ENCODE peak calls at places on chromosomes 4 and X, in six cellular contexts. P, A, O, C, V and M are unnamed samples. For H3K9me3, the result is how much of the 10 kb centered on the place peaks cover.

GRCh38 chr4:54683616-54684346 is 26.0 kb downstream of the KIT start:
- DNase-seq in P (no peak), V (no peak), O (peak), A (no peak), C (peak), M (no peak)

GRCh38 chrX:67725471-67725870 is 181.7 kb downstream of the AR start:
- DNase-seq in P (no peak), A (no peak), V (no peak), O (no peak), C (no peak), M (no peak)

GRCh38 chr4:166421556-166422156 is 548.6 kb downstream of the TLL1 start:
- DNase-seq in C (no peak), O (no peak), A (no peak), V (no peak), P (peak), M (no peak)

GRCh38 chr4:81786063-81786763 is 314.5 kb upstream of the RASGEF1B start:
- DNase-seq in V (peak), C (no peak), P (no peak), O (no peak), A (no peak), M (peak)

GRCh38 chr4:4440333-4441061 is 53.6 kb downstream of the NSG1 start:
- DNase-seq in P (no peak), V (no peak), O (peak), A (no peak), C (no peak), M (no peak)

GRCh38 chr4:52173470-52174055 is 122.5 kb downstream of the SPATA18 start:
- DNase-seq in C (no peak), V (no peak), P (peak), A (no peak), O (no peak), M (peak)

GRCh38 chr4:111992604-111993151 is 152.6 kb upstream of the FAM241A start:
- DNase-seq in O (no peak), P (no peak), C (no peak), V (no peak), A (no peak), M (no peak)

GRCh38 chr4:119632216-119632615 is 3.6 kb upstream of the PDE5A start:
- DNase-seq in C (no peak), V (no peak), O (no peak), P (no peak), A (no peak), M (no peak)

GRCh38 chr4:170097681-170098080 is 7.9 kb upstream of the AADAT start:
- DNase-seq in C (no peak), O (no peak), A (no peak), P (no peak), V (no peak), M (no peak)

GRCh38 chrX:24672701-24673190 is 21.0 kb upstream of the POLA1 start:
- DNase-seq in A (no peak), O (peak), V (peak), C (no peak), P (no peak), M (no peak)

GRCh38 chr4:150769235-150769634 is 187.3 kb downstream of the MAB21L2 start:
- DNase-seq in A (no peak), V (peak), P (no peak), C (no peak), O (no peak), M (no peak)

GRCh38 chrX:110987292-110987691 is 108.7 kb upstream of the PAK3 start:
- DNase-seq in A (no peak), O (peak), P (no peak), V (no peak), C (no peak), M (no peak)

GRCh38 chr4:55321707-55322264 is 24.3 kb upstream of the SRD5A3 start:
- DNase-seq in O (peak), V (peak), P (peak), C (no peak), A (no peak), M (peak)

GRCh38 chrX:69024287-69024686 is 141.0 kb downstream of the PJA1 start:
- DNase-seq in P (no peak), V (no peak), C (no peak), O (peak), A (peak), M (no peak)

GRCh38 chrX:103356897-103357296 is 591 bp downstream of the TCEAL9 start:
- DNase-seq in A (peak), C (no peak), O (peak), P (peak), V (peak), M (peak)

GRCh38 chr4:114780205-114780604 is 181.6 kb downstream of the UGT8 start:
- DNase-seq in A (no peak), C (no peak), P (no peak), V (no peak), O (peak), M (no peak)

GRCh38 chr4:52299120-52299519 is 248.0 kb downstream of the SPATA18 start:
- DNase-seq in O (no peak), P (no peak), V (no peak), C (no peak), A (no peak), M (no peak)

GRCh38 chr4:107391630-107392028 is 328.4 kb downstream of the PAPSS1 start:
- DNase-seq in V (no peak), A (no peak), O (no peak), P (no peak), C (no peak), M (no peak)

GRCh38 chr4:103719320-103720204 is at the start of gene TACR3:
- DNase-seq in A (peak), V (no peak), P (no peak), C (no peak), O (peak), M (no peak)

GRCh38 chr4:6614701-6615230 is 25.7 kb upstream of the MRFAP1 start:
- DNase-seq in P (no peak), A (no peak), O (no peak), V (no peak), C (no peak), M (no peak)

GRCh38 chrX:48904180-48904579 is 6.5 kb downstream of the PQBP1 start:
- DNase-seq in C (no peak), A (no peak), O (no peak), V (no peak), P (no peak), M (no peak)

GRCh38 chrX:48902776-48903175 is 5.0 kb downstream of the PQBP1 start:
- DNase-seq in C (no peak), P (no peak), V (no peak), A (no peak), O (no peak), M (no peak)

GRCh38 chrX:48903290-48903689 is 5.6 kb downstream of the PQBP1 start:
- DNase-seq in V (no peak), O (no peak), C (no peak), A (no peak), P (no peak), M (no peak)

GRCh38 chrX:48901069-48901468 is 3.3 kb downstream of the PQBP1 start:
- DNase-seq in C (no peak), A (no peak), P (no peak), O (no peak), V (no peak), M (no peak)

GRCh38 chrX:48902135-48902534 is 4.4 kb downstream of the PQBP1 start:
- DNase-seq in V (no peak), A (no peak), O (no peak), P (no peak), C (no peak), M (no peak)
- H3K4me3 ChIP-seq in V (no peak), A (no peak), O (no peak), P (no peak), C (no peak), M (no peak)

DNA sequence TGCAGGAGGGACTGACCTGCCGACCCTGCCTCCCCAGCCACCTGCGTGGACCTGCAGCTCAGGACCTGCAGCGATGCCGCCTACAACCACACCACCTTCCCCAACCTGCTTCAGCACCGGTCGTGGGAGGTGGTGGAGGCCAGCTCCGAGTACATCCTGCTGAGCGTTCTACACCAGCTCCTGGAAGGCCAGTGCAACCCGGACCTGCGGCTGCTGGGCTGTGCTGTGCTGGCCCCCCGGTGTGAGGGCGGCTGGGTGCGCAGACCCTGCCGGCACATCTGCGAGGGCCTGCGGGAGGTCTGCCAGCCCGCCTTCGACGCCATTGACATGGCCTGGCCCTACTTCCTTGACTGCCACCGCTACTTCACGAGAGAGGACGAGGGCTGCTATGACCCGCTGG is 8.5 kb downstream of the CPZ start:
- DNase-seq in O (no peak), A (peak), P (no peak), C (no peak), V (no peak), M (no peak)
- H3K9me3 ChIP-seq in O (under half), A (under half), P (under half), C (under half), V (under half), M (under half)

GRCh38 chr4:23888421-23889319 is 1.2 kb downstream of the PPARGC1A start:
- DNase-seq in V (no peak), C (no peak), O (peak), A (no peak), P (peak), M (peak)
- H3K4me3 ChIP-seq in V (peak), C (no peak), O (peak), A (peak), P (peak), M (peak)

GRCh38 chr4:92257931-92258857 is 45.6 kb upstream of the GRID2 start:
- DNase-seq in P (no peak), C (no peak), V (no peak), A (no peak), O (no peak), M (no peak)

GRCh38 chr4:92253550-92253949 is 50.2 kb upstream of the GRID2 start:
- DNase-seq in P (no peak), A (no peak), O (peak), C (no peak), V (no peak), M (no peak)

GRCh38 chr4:92253986-92254671 is 49.6 kb upstream of the GRID2 start:
- DNase-seq in O (peak), C (no peak), P (no peak), A (no peak), V (no peak), M (no peak)

GRCh38 chr4:92254767-92255442 is 48.9 kb upstream of the GRID2 start:
- DNase-seq in A (peak), P (no peak), C (no peak), O (peak), V (no peak), M (no peak)

DNA sequence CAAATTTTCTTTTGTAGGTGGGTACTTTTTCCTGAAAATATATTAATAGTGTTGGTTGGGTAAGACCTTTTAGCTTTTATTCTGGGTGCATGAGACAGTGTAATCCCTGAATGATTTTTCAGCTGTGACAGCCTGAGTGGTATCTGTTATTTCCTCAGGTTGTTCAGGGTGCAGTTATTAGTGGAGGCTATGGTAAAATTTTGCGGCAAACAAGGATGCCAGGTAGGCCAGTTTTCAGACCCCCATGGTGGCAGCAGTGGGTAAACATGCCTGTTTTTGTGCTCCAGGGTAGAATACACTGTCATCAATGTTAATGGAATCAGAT is 47.9 kb upstream of the GRID2 start:
- DNase-seq in P (no peak), A (no peak), C (no peak), V (no peak), O (peak), M (no peak)
- H3K9me3 ChIP-seq in P (under half), A (under half), C (under half), V (under half), O (under half), M (under half)

GRCh38 chrX:135295944-135296305 is 13.4 kb upstream of the ETDC start:
- DNase-seq in A (no peak), P (no peak), C (no peak), V (no peak), O (no peak), M (no peak)

GRCh38 chrX:135295238-135295943 is 13.9 kb upstream of the ETDC start:
- DNase-seq in P (peak), A (peak), V (no peak), C (peak), O (peak), M (peak)
- H3K4me3 ChIP-seq in P (peak), A (peak), V (no peak), C (peak), O (peak), M (no peak)

DNA sequence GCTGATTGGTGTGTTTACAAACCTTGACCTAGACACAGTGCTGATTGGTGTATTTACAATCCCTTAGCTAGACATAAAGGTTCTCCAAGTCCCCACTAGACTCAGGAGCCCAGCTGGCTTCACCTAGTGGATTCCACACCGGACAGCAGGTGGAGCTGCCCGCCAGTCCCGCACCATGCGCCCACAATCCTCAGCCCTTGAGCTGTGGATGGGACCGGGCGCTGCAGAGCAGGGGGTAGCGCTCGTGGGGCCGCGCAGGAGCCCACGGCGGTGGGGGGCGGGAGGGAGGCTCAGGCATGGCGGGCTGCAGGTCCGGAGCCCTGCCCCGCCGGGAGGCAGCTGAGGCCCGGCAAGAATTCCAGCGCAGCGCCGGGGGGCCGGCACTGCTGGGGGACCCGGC is 30.7 kb downstream of the MEPE start:
- DNase-seq in O (no peak), V (no peak), P (no peak), A (peak), C (no peak), M (no peak)
- H3K9me3 ChIP-seq in O (under half), V (under half), P (under half), A (under half), C (under half), M (under half)

GRCh38 chr4:710116-710515 is 4.5 kb downstream of the PCGF3 start:
- DNase-seq in O (no peak), P (no peak), V (no peak), C (no peak), A (no peak), M (no peak)
- H3K4me3 ChIP-seq in O (no peak), P (no peak), V (no peak), C (no peak), A (no peak), M (no peak)

DNA sequence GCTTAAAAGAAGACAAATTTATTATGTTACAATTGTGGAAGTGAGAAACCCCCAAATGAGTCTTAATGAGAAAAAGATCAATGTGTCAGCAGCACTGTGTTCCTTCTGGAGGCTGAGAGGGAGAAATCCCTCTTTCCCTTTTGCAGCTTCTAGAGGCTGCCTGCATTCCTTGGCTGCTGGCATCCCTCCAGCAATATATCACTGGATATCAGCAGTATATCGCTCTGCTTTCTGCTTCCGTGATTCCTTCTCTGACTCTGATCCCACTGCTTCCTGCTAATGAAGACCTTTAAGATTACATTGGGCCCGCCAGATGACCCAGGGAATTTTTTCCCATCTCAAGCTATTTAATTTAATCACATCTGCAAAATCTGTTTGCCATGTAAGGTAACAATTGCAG is 1008.0 kb downstream of the RAPGEF2 start:
- DNase-seq in P (no peak), V (no peak), C (no peak), O (no peak), A (no peak), M (no peak)
- H3K9me3 ChIP-seq in P (under half), V (under half), C (under half), O (half or more), A (under half), M (under half)

DNA sequence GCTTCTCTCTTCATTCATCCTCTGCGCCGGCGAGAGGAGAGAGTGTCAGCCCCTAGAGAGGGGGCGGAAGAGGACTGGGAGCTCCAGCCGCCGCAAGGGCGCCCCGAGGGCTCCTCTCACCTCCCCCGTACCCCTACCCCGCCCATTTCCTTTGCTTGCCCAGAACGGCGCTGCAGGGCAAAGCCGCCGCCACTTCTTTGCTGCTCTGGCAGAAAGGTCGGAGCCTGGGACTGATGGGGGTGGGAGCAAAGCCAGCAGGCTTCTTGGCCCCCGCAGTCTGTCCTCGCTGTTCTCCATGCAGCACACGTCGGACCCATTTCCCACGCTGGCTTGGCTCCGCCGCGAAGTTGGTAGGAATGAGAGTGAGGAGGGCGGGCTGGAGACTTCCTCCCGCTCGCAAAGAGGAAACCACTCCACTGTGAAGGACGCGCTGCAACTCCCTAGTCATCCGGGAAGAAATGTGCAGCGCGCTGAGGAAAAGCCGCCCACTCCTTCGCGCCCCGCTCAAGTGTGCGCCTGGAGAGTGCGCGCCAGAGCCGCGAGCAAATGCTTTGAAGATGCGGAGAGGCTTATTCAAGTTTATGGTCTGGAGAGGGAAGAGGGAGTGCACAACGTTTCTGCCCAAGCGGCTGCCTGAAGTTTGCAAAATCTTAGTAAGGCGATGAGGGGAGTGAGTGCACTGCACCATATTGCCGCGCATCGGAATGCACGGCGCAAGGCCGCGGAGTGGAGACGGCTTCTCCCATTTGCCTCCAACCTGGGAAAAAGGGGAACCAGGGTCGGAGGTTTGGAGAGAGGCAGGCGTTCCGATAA is 2.8 kb upstream of the PCDH7 start:
- DNase-seq in V (no peak), O (peak), A (peak), P (peak), C (peak), M (peak)
- H3K4me3 ChIP-seq in V (peak), O (peak), A (peak), P (peak), C (peak), M (peak)